ENCODE peak calls at places on chromosomes 3 and 15, in eight cellular contexts. One of them, this sample, is unnamed. For H3K4me1, the result is how much of the 10 kb centered on the place peaks cover.

GRCh38 chr15:89783111-89783860 is 7.2 kb downstream of the MESP2 start:
- DNase-seq in IMR-90: peak
- DNase-seq in uterus: no peak
- DNase-seq in A673: no peak
- DNase-seq in testis: no peak
- DNase-seq in spleen: peak
- DNase-seq in ovary: no peak
- DNase-seq in body of pancreas: peak
- DNase-seq in this sample: no peak

GRCh38 chr15:96014939-96015338 is 315.6 kb upstream of the NR2F2 start:
- DNase-seq in ovary: no peak
- DNase-seq in spleen: no peak
- DNase-seq in body of pancreas: no peak
- DNase-seq in uterus: no peak
- DNase-seq in IMR-90: no peak
- DNase-seq in A673: no peak
- DNase-seq in testis: no peak
- DNase-seq in this sample: no peak

GRCh38 chr3:179603831-179604230 is 607 bp downstream of the MRPL47 start:
- DNase-seq in spleen: no peak
- DNase-seq in ovary: no peak
- DNase-seq in uterus: no peak
- DNase-seq in IMR-90: no peak
- DNase-seq in testis: no peak
- DNase-seq in body of pancreas: no peak
- DNase-seq in A673: no peak
- DNase-seq in this sample: no peak

GRCh38 chr3:167991213-167991612 is 104.5 kb downstream of the GOLIM4 start:
- DNase-seq in body of pancreas: no peak
- DNase-seq in IMR-90: no peak
- DNase-seq in uterus: no peak
- DNase-seq in A673: no peak
- DNase-seq in testis: no peak
- DNase-seq in spleen: no peak
- DNase-seq in ovary: no peak
- DNase-seq in this sample: no peak

GRCh38 chr3:134339331-134339730 is 34.9 kb downstream of the AMOTL2 start:
- DNase-seq in body of pancreas: no peak
- DNase-seq in ovary: no peak
- DNase-seq in A673: no peak
- DNase-seq in uterus: no peak
- DNase-seq in testis: no peak
- DNase-seq in spleen: no peak
- DNase-seq in IMR-90: no peak
- DNase-seq in this sample: no peak

GRCh38 chr15:39127151-39127815 is 453.6 kb upstream of the THBS1 start:
- DNase-seq in spleen: no peak
- DNase-seq in A673: no peak
- DNase-seq in IMR-90: no peak
- DNase-seq in uterus: no peak
- DNase-seq in testis: no peak
- DNase-seq in body of pancreas: no peak
- DNase-seq in ovary: no peak
- DNase-seq in this sample: no peak

GRCh38 chr15:66996099-66996498 is 69.3 kb upstream of the SMAD3 start:
- DNase-seq in body of pancreas: no peak
- DNase-seq in ovary: no peak
- DNase-seq in spleen: no peak
- DNase-seq in IMR-90: peak
- DNase-seq in A673: no peak
- DNase-seq in uterus: no peak
- DNase-seq in testis: no peak
- DNase-seq in this sample: no peak

GRCh38 chr3:192054881-192055280 is 593.9 kb downstream of the PYDC2 start:
- DNase-seq in ovary: no peak
- DNase-seq in uterus: no peak
- DNase-seq in testis: no peak
- DNase-seq in A673: no peak
- DNase-seq in spleen: no peak
- DNase-seq in IMR-90: no peak
- DNase-seq in body of pancreas: no peak
- DNase-seq in this sample: no peak

GRCh38 chr15:71291247-71291646 is 176.0 kb downstream of the THSD4 start:
- DNase-seq in uterus: no peak
- DNase-seq in ovary: no peak
- DNase-seq in spleen: no peak
- DNase-seq in A673: no peak
- DNase-seq in body of pancreas: no peak
- DNase-seq in IMR-90: no peak
- DNase-seq in testis: no peak
- DNase-seq in this sample: no peak

GRCh38 chr3:39184081-39184967 is 8.1 kb downstream of the XIRP1 start:
- DNase-seq in IMR-90: no peak
- DNase-seq in ovary: no peak
- DNase-seq in A673: no peak
- DNase-seq in body of pancreas: no peak
- DNase-seq in spleen: no peak
- DNase-seq in testis: no peak
- DNase-seq in uterus: no peak
- DNase-seq in this sample: no peak

GRCh38 chr3:8560608-8561007 is 59.0 kb downstream of the LMCD1 start:
- DNase-seq in A673: no peak
- DNase-seq in IMR-90: peak
- DNase-seq in body of pancreas: no peak
- DNase-seq in testis: no peak
- DNase-seq in spleen: no peak
- DNase-seq in uterus: no peak
- DNase-seq in ovary: no peak
- DNase-seq in this sample: peak

GRCh38 chr3:152113413-152113812 is 155.3 kb upstream of the MBNL1 start:
- DNase-seq in body of pancreas: no peak
- DNase-seq in testis: no peak
- DNase-seq in IMR-90: peak
- DNase-seq in ovary: no peak
- DNase-seq in uterus: no peak
- DNase-seq in A673: no peak
- DNase-seq in spleen: no peak
- DNase-seq in this sample: no peak

GRCh38 chr3:139934557-139935070 is 371 bp upstream of the CLSTN2 start:
- DNase-seq in body of pancreas: peak
- DNase-seq in A673: peak
- DNase-seq in spleen: no peak
- DNase-seq in IMR-90: no peak
- DNase-seq in ovary: peak
- DNase-seq in uterus: peak
- DNase-seq in testis: peak
- DNase-seq in this sample: peak

GRCh38 chr3:123590685-123591450 is 6.0 kb upstream of the HACD2 start:
- DNase-seq in ovary: no peak
- DNase-seq in testis: no peak
- DNase-seq in spleen: no peak
- DNase-seq in uterus: no peak
- DNase-seq in IMR-90: no peak
- DNase-seq in body of pancreas: no peak
- DNase-seq in A673: no peak
- DNase-seq in this sample: no peak

GRCh38 chr3:6878731-6879130 is 17.8 kb downstream of the GRM7 start:
- DNase-seq in testis: no peak
- DNase-seq in uterus: no peak
- DNase-seq in body of pancreas: no peak
- DNase-seq in spleen: no peak
- DNase-seq in IMR-90: no peak
- DNase-seq in ovary: no peak
- DNase-seq in A673: no peak
- DNase-seq in this sample: no peak

GRCh38 chr3:96331341-96331740 is 483.1 kb upstream of the EPHA6 start:
- DNase-seq in testis: no peak
- DNase-seq in IMR-90: no peak
- DNase-seq in body of pancreas: no peak
- DNase-seq in spleen: no peak
- DNase-seq in uterus: no peak
- DNase-seq in A673: no peak
- DNase-seq in ovary: no peak
- DNase-seq in this sample: no peak

GRCh38 chr15:68429691-68430470 is 2.1 kb downstream of the ITGA11 start:
- DNase-seq in testis: peak
- DNase-seq in A673: no peak
- DNase-seq in ovary: no peak
- DNase-seq in body of pancreas: no peak
- DNase-seq in IMR-90: no peak
- DNase-seq in spleen: no peak
- DNase-seq in uterus: peak
- DNase-seq in this sample: peak

GRCh38 chr3:159210336-159210735 is 408.5 kb downstream of the MFSD1 start:
- DNase-seq in body of pancreas: no peak
- DNase-seq in IMR-90: no peak
- DNase-seq in testis: no peak
- DNase-seq in spleen: no peak
- DNase-seq in A673: no peak
- DNase-seq in uterus: no peak
- DNase-seq in ovary: no peak
- DNase-seq in this sample: no peak

GRCh38 chr3:45088543-45088942 is 57.6 kb downstream of the CDCP1 start:
- DNase-seq in spleen: no peak
- DNase-seq in testis: no peak
- DNase-seq in uterus: no peak
- DNase-seq in body of pancreas: peak
- DNase-seq in IMR-90: no peak
- DNase-seq in ovary: no peak
- DNase-seq in A673: no peak
- DNase-seq in this sample: no peak

DNA sequence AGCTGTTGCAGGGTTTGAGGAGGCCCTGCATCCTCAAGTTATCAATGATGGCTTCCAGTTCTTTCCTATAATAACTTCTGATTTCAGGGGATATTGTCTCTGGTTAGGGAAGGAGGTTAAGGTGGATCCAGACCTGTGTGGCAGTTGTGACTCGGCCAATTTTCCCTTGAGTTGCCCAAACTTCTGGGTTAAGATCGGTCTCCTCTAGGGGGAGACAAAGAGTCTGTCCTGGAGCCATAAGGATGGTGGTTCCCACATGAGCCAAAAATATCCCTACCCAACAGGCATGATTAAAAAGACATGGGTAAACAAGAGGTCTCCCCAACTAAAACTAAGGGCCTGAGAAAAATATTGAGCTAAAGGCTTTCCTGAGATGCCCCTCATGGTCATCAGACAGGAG is 227.5 kb upstream of the MDFIC2 start:
- DNase-seq in body of pancreas: no peak
- DNase-seq in spleen: no peak
- DNase-seq in testis: no peak
- DNase-seq in uterus: no peak
- DNase-seq in A673: peak
- DNase-seq in ovary: no peak
- DNase-seq in IMR-90: no peak
- DNase-seq in this sample: no peak
- TF ChIP-seq CTCF in body of pancreas: no peak
- TF ChIP-seq CTCF in spleen: no peak
- TF ChIP-seq CTCF in testis: no peak
- TF ChIP-seq CTCF in uterus: no peak
- TF ChIP-seq CTCF in A673: peak
- TF ChIP-seq CTCF in ovary: no peak
- TF ChIP-seq CTCF in IMR-90: no peak
- TF ChIP-seq CTCF in this sample: no peak

GRCh38 chr3:47469616-47470015 is 6.1 kb downstream of the SCAP start:
- DNase-seq in A673: no peak
- DNase-seq in testis: peak
- DNase-seq in body of pancreas: no peak
- DNase-seq in IMR-90: no peak
- DNase-seq in ovary: no peak
- DNase-seq in uterus: no peak
- DNase-seq in spleen: no peak
- DNase-seq in this sample: no peak
- H3K4me1 ChIP-seq in A673: under half
- H3K4me1 ChIP-seq in testis: under half
- H3K4me1 ChIP-seq in body of pancreas: under half
- H3K4me1 ChIP-seq in IMR-90: under half
- H3K4me1 ChIP-seq in ovary: under half
- H3K4me1 ChIP-seq in uterus: under half
- H3K4me1 ChIP-seq in spleen: half or more
- H3K4me1 ChIP-seq in this sample: under half

GRCh38 chr3:72190050-72190449 is 405.1 kb upstream of the PROK2 start:
- DNase-seq in body of pancreas: no peak
- DNase-seq in IMR-90: no peak
- DNase-seq in uterus: no peak
- DNase-seq in ovary: no peak
- DNase-seq in A673: no peak
- DNase-seq in spleen: no peak
- DNase-seq in testis: no peak
- DNase-seq in this sample: no peak

GRCh38 chr3:72186485-72186864 is 401.5 kb upstream of the PROK2 start:
- DNase-seq in ovary: no peak
- DNase-seq in spleen: no peak
- DNase-seq in body of pancreas: no peak
- DNase-seq in testis: no peak
- DNase-seq in uterus: no peak
- DNase-seq in A673: no peak
- DNase-seq in IMR-90: peak
- DNase-seq in this sample: no peak

GRCh38 chr3:72185549-72186484 is 400.9 kb upstream of the PROK2 start:
- DNase-seq in body of pancreas: no peak
- DNase-seq in uterus: no peak
- DNase-seq in A673: no peak
- DNase-seq in IMR-90: peak
- DNase-seq in testis: no peak
- DNase-seq in spleen: no peak
- DNase-seq in ovary: no peak
- DNase-seq in this sample: no peak

GRCh38 chr3:72189344-72189743 is 404.4 kb upstream of the PROK2 start:
- DNase-seq in testis: no peak
- DNase-seq in spleen: no peak
- DNase-seq in body of pancreas: no peak
- DNase-seq in ovary: no peak
- DNase-seq in A673: peak
- DNase-seq in IMR-90: no peak
- DNase-seq in uterus: no peak
- DNase-seq in this sample: no peak

GRCh38 chr3:72187131-72187530 is 402.2 kb upstream of the PROK2 start:
- DNase-seq in testis: no peak
- DNase-seq in ovary: no peak
- DNase-seq in spleen: no peak
- DNase-seq in A673: no peak
- DNase-seq in body of pancreas: no peak
- DNase-seq in IMR-90: no peak
- DNase-seq in uterus: no peak
- DNase-seq in this sample: no peak
- TF ChIP-seq CTCF in testis: no peak
- TF ChIP-seq CTCF in ovary: no peak
- TF ChIP-seq CTCF in spleen: no peak
- TF ChIP-seq CTCF in A673: no peak
- TF ChIP-seq CTCF in body of pancreas: no peak
- TF ChIP-seq CTCF in IMR-90: no peak
- TF ChIP-seq CTCF in uterus: no peak
- TF ChIP-seq CTCF in this sample: no peak

DNA sequence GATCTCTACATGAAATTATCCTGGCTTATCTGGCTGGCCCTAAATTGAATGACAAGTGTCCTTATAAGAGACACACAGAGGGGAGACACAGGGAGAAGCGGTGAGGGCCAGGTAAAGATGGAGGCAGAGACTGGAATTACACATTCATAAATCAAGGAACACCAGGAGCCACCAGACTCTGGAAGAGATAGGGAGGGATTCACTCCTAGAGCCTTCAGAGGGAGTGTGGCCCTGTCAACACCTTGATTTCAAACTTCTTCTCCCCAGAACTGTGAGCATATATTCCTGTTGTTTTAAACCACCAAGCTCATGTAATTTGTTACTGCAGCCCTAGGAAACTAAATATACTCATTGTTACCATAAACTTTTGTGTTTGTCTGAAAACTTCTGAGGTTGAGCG is 193.7 kb downstream of the THRB start:
- DNase-seq in uterus: no peak
- DNase-seq in IMR-90: no peak
- DNase-seq in spleen: no peak
- DNase-seq in ovary: no peak
- DNase-seq in A673: no peak
- DNase-seq in body of pancreas: no peak
- DNase-seq in testis: no peak
- DNase-seq in this sample: no peak
- H3K4me1 ChIP-seq in uterus: under half
- H3K4me1 ChIP-seq in IMR-90: under half
- H3K4me1 ChIP-seq in spleen: under half
- H3K4me1 ChIP-seq in ovary: under half
- H3K4me1 ChIP-seq in A673: under half
- H3K4me1 ChIP-seq in body of pancreas: under half
- H3K4me1 ChIP-seq in testis: under half
- H3K4me1 ChIP-seq in this sample: under half

This sample was measured in right atrium auricular region.